ENCODE peak calls at places on chromosome 9, in six cellular contexts. One of them, this sample, is unnamed.

GRCh38 chr9:114153761-114154596 is 1.4 kb upstream of the COL27A1 start:
- DNase-seq in kidney: no peak
- DNase-seq in neural progenitor cell: peak; percentile 93
- DNase-seq in mammary epithelial cell: peak; percentile 33
- DNase-seq in transverse colon: no peak
- DNase-seq in tibial artery: no peak
- DNase-seq in this sample: no peak

GRCh38 chr9:97638666-97639065 is 5.0 kb downstream of the NCBP1 start:
- DNase-seq in kidney: no peak
- DNase-seq in neural progenitor cell: peak; percentile 12
- DNase-seq in mammary epithelial cell: no peak
- DNase-seq in transverse colon: no peak
- DNase-seq in tibial artery: no peak
- DNase-seq in this sample: no peak

GRCh38 chr9:6845881-6846280 is 88.1 kb downstream of the KDM4C start:
- DNase-seq in kidney: no peak
- DNase-seq in neural progenitor cell: peak; percentile 61
- DNase-seq in mammary epithelial cell: no peak
- DNase-seq in transverse colon: no peak
- DNase-seq in tibial artery: no peak
- DNase-seq in this sample: peak; percentile 51

GRCh38 chr9:132990781-132991180 is 12.3 kb downstream of the GFI1B start:
- DNase-seq in kidney: peak; percentile 33
- DNase-seq in neural progenitor cell: no peak
- DNase-seq in mammary epithelial cell: no peak
- DNase-seq in transverse colon: no peak
- DNase-seq in tibial artery: no peak
- DNase-seq in this sample: no peak

GRCh38 chr9:91193658-91194391 is 167.9 kb downstream of the AUH start:
- DNase-seq in kidney: peak; percentile 97
- DNase-seq in neural progenitor cell: peak; percentile 92
- DNase-seq in mammary epithelial cell: peak; percentile 48
- DNase-seq in transverse colon: peak; percentile 91
- DNase-seq in tibial artery: peak; percentile 85
- DNase-seq in this sample: peak; percentile 76

GRCh38 chr9:136053757-136054142 is 41.3 kb downstream of the NACC2 start:
- DNase-seq in kidney: no peak
- DNase-seq in neural progenitor cell: no peak
- DNase-seq in mammary epithelial cell: no peak
- DNase-seq in transverse colon: no peak
- DNase-seq in tibial artery: no peak
- DNase-seq in this sample: no peak

GRCh38 chr9:2787065-2787464 is 56.8 kb downstream of the PUM3 start:
- DNase-seq in kidney: no peak
- DNase-seq in neural progenitor cell: no peak
- DNase-seq in mammary epithelial cell: peak; percentile 47
- DNase-seq in transverse colon: no peak
- DNase-seq in tibial artery: no peak
- DNase-seq in this sample: peak; percentile 45

GRCh38 chr9:111107141-111107540 is 68.9 kb upstream of the LPAR1 start:
- DNase-seq in kidney: no peak
- DNase-seq in neural progenitor cell: no peak
- DNase-seq in mammary epithelial cell: no peak
- DNase-seq in transverse colon: no peak
- DNase-seq in tibial artery: no peak
- DNase-seq in this sample: no peak

GRCh38 chr9:90555351-90556057 is 87.1 kb downstream of the DIRAS2 start:
- DNase-seq in kidney: no peak
- DNase-seq in neural progenitor cell: no peak
- DNase-seq in mammary epithelial cell: no peak
- DNase-seq in transverse colon: no peak
- DNase-seq in tibial artery: no peak
- DNase-seq in this sample: no peak

GRCh38 chr9:96048954-96049831 is 173.7 kb downstream of the ERCC6L2 start:
- DNase-seq in kidney: peak; percentile 87
- DNase-seq in neural progenitor cell: no peak
- DNase-seq in mammary epithelial cell: no peak
- DNase-seq in transverse colon: no peak
- DNase-seq in tibial artery: peak; percentile 86
- DNase-seq in this sample: no peak

GRCh38 chr9:121299467-121300282 is 31.7 kb downstream of the GSN start:
- DNase-seq in kidney: peak; percentile 90
- DNase-seq in neural progenitor cell: peak; percentile 77
- DNase-seq in mammary epithelial cell: peak; percentile 19
- DNase-seq in transverse colon: peak; percentile 70
- DNase-seq in tibial artery: peak; percentile 83
- DNase-seq in this sample: no peak

GRCh38 chr9:69027355-69028097 is 8.0 kb upstream of the FXN start:
- DNase-seq in kidney: no peak
- DNase-seq in neural progenitor cell: peak; percentile 71
- DNase-seq in mammary epithelial cell: peak; percentile 45
- DNase-seq in transverse colon: peak; percentile 22
- DNase-seq in tibial artery: no peak
- DNase-seq in this sample: peak; percentile 36

GRCh38 chr9:122378236-122378635 is 7.4 kb downstream of the PTGS1 start:
- DNase-seq in kidney: no peak
- DNase-seq in neural progenitor cell: no peak
- DNase-seq in mammary epithelial cell: no peak
- DNase-seq in transverse colon: no peak
- DNase-seq in tibial artery: no peak
- DNase-seq in this sample: no peak

GRCh38 chr9:134413890-134414731 is 87.9 kb downstream of the RXRA start:
- DNase-seq in kidney: no peak
- DNase-seq in neural progenitor cell: no peak
- DNase-seq in mammary epithelial cell: peak; percentile 84
- DNase-seq in transverse colon: peak; percentile 52
- DNase-seq in tibial artery: no peak
- DNase-seq in this sample: peak; percentile 76

GRCh38 chr9:7216004-7216821 is 458.4 kb downstream of the KDM4C start:
- DNase-seq in kidney: no peak
- DNase-seq in neural progenitor cell: no peak
- DNase-seq in mammary epithelial cell: peak; percentile 93
- DNase-seq in transverse colon: no peak
- DNase-seq in tibial artery: no peak
- DNase-seq in this sample: no peak

GRCh38 chr9:113931140-113931539 is 55.0 kb downstream of the ZNF618 start:
- DNase-seq in kidney: no peak
- DNase-seq in neural progenitor cell: no peak
- DNase-seq in mammary epithelial cell: no peak
- DNase-seq in transverse colon: no peak
- DNase-seq in tibial artery: no peak
- DNase-seq in this sample: no peak

GRCh38 chr9:68446836-68447235 is 90.4 kb downstream of the PGM5 start:
- DNase-seq in kidney: no peak
- DNase-seq in neural progenitor cell: no peak
- DNase-seq in mammary epithelial cell: no peak
- DNase-seq in transverse colon: peak; percentile 39
- DNase-seq in tibial artery: peak; percentile 43
- DNase-seq in this sample: no peak

GRCh38 chr9:136721339-136722092 is 9.1 kb downstream of the DIPK1B start:
- DNase-seq in kidney: no peak
- DNase-seq in neural progenitor cell: no peak
- DNase-seq in mammary epithelial cell: peak; percentile 71
- DNase-seq in transverse colon: no peak
- DNase-seq in tibial artery: no peak
- DNase-seq in this sample: peak; percentile 76

GRCh38 chr9:96383165-96383939 is at the start of gene SLC35D2:
- DNase-seq in kidney: peak; percentile 89
- DNase-seq in neural progenitor cell: peak; percentile 84
- DNase-seq in mammary epithelial cell: peak; percentile 56
- DNase-seq in transverse colon: peak; percentile 87
- DNase-seq in tibial artery: peak; percentile 48
- DNase-seq in this sample: peak; percentile 27

GRCh38 chr9:130200038-130200979 is 28.1 kb downstream of the NCS1 start:
- DNase-seq in kidney: no peak
- DNase-seq in neural progenitor cell: no peak
- DNase-seq in mammary epithelial cell: no peak
- DNase-seq in transverse colon: no peak
- DNase-seq in tibial artery: no peak
- DNase-seq in this sample: no peak

DNA sequence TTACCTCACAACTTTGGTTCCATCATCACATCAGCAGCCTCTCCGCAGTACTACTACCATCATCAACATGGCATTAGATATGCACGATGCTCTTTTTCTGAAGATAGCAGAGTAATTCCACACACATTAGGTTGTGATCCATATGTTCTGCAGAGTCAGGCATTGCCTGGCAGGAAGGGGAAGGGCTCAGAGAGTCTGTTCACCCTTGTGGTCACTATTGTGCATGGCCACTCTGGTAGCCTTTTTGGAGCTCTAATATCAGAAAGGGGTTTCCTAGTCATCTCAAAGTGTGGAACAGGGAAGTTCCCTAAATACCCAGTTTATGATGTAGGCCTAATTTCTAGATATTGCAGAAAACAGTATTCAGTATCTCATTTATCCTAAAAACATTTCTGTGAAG is 373.6 kb downstream of the BNC2 start:
- DNase-seq in kidney: no peak
- DNase-seq in neural progenitor cell: no peak
- DNase-seq in mammary epithelial cell: no peak
- DNase-seq in transverse colon: no peak
- DNase-seq in tibial artery: no peak
- DNase-seq in this sample: no peak
- TF ChIP-seq CTCF in kidney: no peak
- TF ChIP-seq CTCF in neural progenitor cell: peak; percentile 35
- TF ChIP-seq CTCF in mammary epithelial cell: peak; percentile 8
- TF ChIP-seq CTCF in transverse colon: no peak
- TF ChIP-seq CTCF in tibial artery: no peak
- TF ChIP-seq CTCF in this sample: peak; percentile 25

GRCh38 chr9:107674937-107675277 is 185.3 kb upstream of the KLF4 start:
- DNase-seq in kidney: no peak
- DNase-seq in neural progenitor cell: no peak
- DNase-seq in mammary epithelial cell: no peak
- DNase-seq in transverse colon: peak; percentile 14
- DNase-seq in tibial artery: peak; percentile 45
- DNase-seq in this sample: no peak
- TF ChIP-seq CTCF in kidney: no peak
- TF ChIP-seq CTCF in neural progenitor cell: no peak
- TF ChIP-seq CTCF in mammary epithelial cell: no peak
- TF ChIP-seq CTCF in transverse colon: no peak
- TF ChIP-seq CTCF in tibial artery: no peak
- TF ChIP-seq CTCF in this sample: no peak

DNA sequence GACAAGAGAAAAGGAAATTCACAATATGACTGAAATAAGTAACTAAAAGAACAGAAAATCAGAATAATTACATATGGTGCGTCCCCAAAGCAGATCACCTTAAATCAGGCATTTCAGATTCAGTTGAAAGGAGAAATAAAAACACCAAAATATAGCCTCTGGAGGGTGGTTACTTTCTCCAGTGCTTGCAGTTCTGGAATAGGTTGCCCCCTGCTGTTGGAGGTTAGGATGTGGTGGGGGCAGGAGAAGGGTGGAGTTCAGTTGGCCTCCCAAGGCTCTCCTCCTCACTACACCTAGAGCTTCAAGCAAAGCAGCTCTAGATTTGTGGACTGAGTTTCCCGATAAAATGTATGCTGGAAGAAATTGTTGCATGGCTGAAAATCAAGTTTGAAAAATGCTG is 338.2 kb upstream of the TLE4 start:
- DNase-seq in kidney: no peak
- DNase-seq in neural progenitor cell: peak; percentile 24
- DNase-seq in mammary epithelial cell: peak; percentile 46
- DNase-seq in transverse colon: no peak
- DNase-seq in tibial artery: no peak
- DNase-seq in this sample: peak; percentile 24
- TF ChIP-seq CTCF in kidney: peak; percentile 25
- TF ChIP-seq CTCF in neural progenitor cell: peak; percentile 31
- TF ChIP-seq CTCF in mammary epithelial cell: peak; percentile 79
- TF ChIP-seq CTCF in transverse colon: no peak
- TF ChIP-seq CTCF in tibial artery: no peak
- TF ChIP-seq CTCF in this sample: peak; percentile 76

GRCh38 chr9:108852089-108852488 is 3.7 kb downstream of the ACTL7B start:
- DNase-seq in kidney: no peak
- DNase-seq in neural progenitor cell: no peak
- DNase-seq in mammary epithelial cell: no peak
- DNase-seq in transverse colon: no peak
- DNase-seq in tibial artery: no peak
- DNase-seq in this sample: no peak

GRCh38 chr9:108854641-108855528 is 901 bp downstream of the ACTL7B start:
- DNase-seq in kidney: no peak
- DNase-seq in neural progenitor cell: no peak
- DNase-seq in mammary epithelial cell: no peak
- DNase-seq in transverse colon: no peak
- DNase-seq in tibial artery: no peak
- DNase-seq in this sample: no peak

GRCh38 chr9:108854094-108854493 is 1.7 kb downstream of the ACTL7B start:
- DNase-seq in kidney: no peak
- DNase-seq in neural progenitor cell: no peak
- DNase-seq in mammary epithelial cell: no peak
- DNase-seq in transverse colon: no peak
- DNase-seq in tibial artery: no peak
- DNase-seq in this sample: no peak

GRCh38 chr9:108851138-108851537 is 4.6 kb downstream of the ACTL7B start:
- DNase-seq in kidney: no peak
- DNase-seq in neural progenitor cell: no peak
- DNase-seq in mammary epithelial cell: no peak
- DNase-seq in transverse colon: no peak
- DNase-seq in tibial artery: no peak
- DNase-seq in this sample: no peak

GRCh38 chr9:108850293-108850897 is 5.4 kb downstream of the ACTL7B start:
- DNase-seq in kidney: no peak
- DNase-seq in neural progenitor cell: no peak
- DNase-seq in mammary epithelial cell: peak; percentile 37
- DNase-seq in transverse colon: no peak
- DNase-seq in tibial artery: no peak
- DNase-seq in this sample: peak; percentile 36
- TF ChIP-seq CTCF in kidney: no peak
- TF ChIP-seq CTCF in neural progenitor cell: peak; percentile 25
- TF ChIP-seq CTCF in mammary epithelial cell: peak; percentile 54
- TF ChIP-seq CTCF in transverse colon: peak; percentile 12
- TF ChIP-seq CTCF in tibial artery: no peak
- TF ChIP-seq CTCF in this sample: peak; percentile 59

DNA sequence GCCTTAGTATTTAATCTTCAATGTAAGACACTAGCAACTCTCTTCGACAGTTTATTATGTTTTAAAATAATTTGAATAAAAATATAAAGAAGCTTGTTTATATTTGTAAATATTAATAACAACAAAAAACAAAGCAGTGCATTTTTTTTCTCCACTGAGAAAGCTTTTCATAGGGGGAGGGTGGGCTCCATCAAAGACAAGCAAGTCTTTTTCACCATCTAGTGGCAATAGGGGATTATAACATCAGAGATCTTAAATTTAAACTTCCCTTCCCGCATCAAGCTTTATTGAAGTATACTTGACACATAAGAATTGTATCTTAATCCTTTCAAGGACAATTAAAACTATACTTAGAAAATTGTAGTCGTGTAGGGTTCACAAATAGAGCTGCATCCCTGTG is 9.3 kb upstream of the OR13F1 start:
- DNase-seq in kidney: no peak
- DNase-seq in neural progenitor cell: peak; percentile 9
- DNase-seq in mammary epithelial cell: no peak
- DNase-seq in transverse colon: no peak
- DNase-seq in tibial artery: no peak
- DNase-seq in this sample: no peak
- TF ChIP-seq CTCF in kidney: no peak
- TF ChIP-seq CTCF in neural progenitor cell: peak; percentile 55
- TF ChIP-seq CTCF in mammary epithelial cell: peak; percentile 14
- TF ChIP-seq CTCF in transverse colon: no peak
- TF ChIP-seq CTCF in tibial artery: no peak
- TF ChIP-seq CTCF in this sample: no peak

This sample was measured in HFFc6.